ENCODE peak calls at places on chromosome 6, in six cellular contexts. R is heart right ventricle, V is IMR-90, K is heart left ventricle, B is PC-3, X is cardiac muscle cell. U is an unnamed sample.

GRCh38 chr6:117444600-117444999 is 18.9 kb upstream of the ROS1 start:
- DNase-seq in R (no peak), V (peak), K (no peak), B (no peak), X (no peak), U (peak)

GRCh38 chr6:137850137-137850714 is 16.8 kb upstream of the TNFAIP3 start:
- DNase-seq in R (no peak), V (no peak), K (no peak), B (no peak), X (no peak), U (no peak)

GRCh38 chr6:106857771-106858652 is 116.5 kb downstream of the CD24 start:
- DNase-seq in R (no peak), V (no peak), K (no peak), B (no peak), X (no peak), U (no peak)

GRCh38 chr6:88380083-88380482 is 213.9 kb upstream of the CNR1 start:
- DNase-seq in R (peak), V (peak), K (peak), B (peak), X (no peak), U (peak)

GRCh38 chr6:49551126-49551865 is 828 bp downstream of the C6orf141 start:
- DNase-seq in R (no peak), V (no peak), K (no peak), B (peak), X (peak), U (no peak)

GRCh38 chr6:158000530-158001307 is 19.1 kb downstream of the SYNJ2 start:
- DNase-seq in R (no peak), V (no peak), K (no peak), B (no peak), X (no peak), U (no peak)

GRCh38 chr6:3194535-3195376 is 32.7 kb downstream of the TUBB2B start:
- DNase-seq in R (no peak), V (peak), K (peak), B (no peak), X (peak), U (peak)

GRCh38 chr6:39091163-39091562 is 23.8 kb downstream of the SAYSD1 start:
- DNase-seq in R (no peak), V (no peak), K (no peak), B (peak), X (no peak), U (peak)

GRCh38 chr6:119856136-119856535 is 506.6 kb upstream of the MAN1A1 start:
- DNase-seq in R (no peak), V (no peak), K (no peak), B (peak), X (no peak), U (no peak)

GRCh38 chr6:169620171-169621125 is 81.4 kb downstream of the WDR27 start:
- DNase-seq in R (no peak), V (peak), K (no peak), B (peak), X (no peak), U (peak)

GRCh38 chr6:20542927-20543602 is 8.8 kb downstream of the CDKAL1 start:
- DNase-seq in R (no peak), V (peak), K (no peak), B (peak), X (no peak), U (peak)

GRCh38 chr6:35367646-35368037 is 25.3 kb downstream of the PPARD start:
- DNase-seq in R (no peak), V (no peak), K (no peak), B (no peak), X (no peak), U (no peak)

GRCh38 chr6:163626073-163626867 is 211.8 kb downstream of the QKI start:
- DNase-seq in R (no peak), V (no peak), K (no peak), B (no peak), X (no peak), U (no peak)

GRCh38 chr6:44028767-44029166 is 98.5 kb downstream of the MRPL14 start:
- DNase-seq in R (no peak), V (no peak), K (no peak), B (peak), X (no peak), U (no peak)

GRCh38 chr6:10633216-10633615 is 61.2 kb downstream of the C6orf52 start:
- DNase-seq in R (no peak), V (peak), K (no peak), B (peak), X (no peak), U (peak)

GRCh38 chr6:165697171-165697570 is 34.1 kb upstream of the PDE10A start:
- DNase-seq in R (no peak), V (no peak), K (no peak), B (no peak), X (no peak), U (no peak)

GRCh38 chr6:126170433-126170832 is 169.5 kb upstream of the CENPW start:
- DNase-seq in R (no peak), V (no peak), K (no peak), B (no peak), X (no peak), U (no peak)

GRCh38 chr6:27743787-27744186 is 168.4 kb downstream of the OR2B2 start:
- DNase-seq in R (no peak), V (no peak), K (no peak), B (no peak), X (no peak), U (no peak)

GRCh38 chr6:159249752-159250151 is 80.6 kb downstream of the FNDC1 start:
- DNase-seq in R (no peak), V (no peak), K (no peak), B (no peak), X (no peak), U (no peak)

GRCh38 chr6:8075185-8075584 is 11.0 kb upstream of the BLOC1S5 start:
- DNase-seq in R (no peak), V (no peak), K (no peak), B (no peak), X (no peak), U (no peak)

GRCh38 chr6:14601490-14601889 is 483.9 kb downstream of the CD83 start:
- DNase-seq in R (no peak), V (no peak), K (no peak), B (no peak), X (no peak), U (no peak)

GRCh38 chr6:57305754-57306153 is 11.7 kb upstream of the PRIM2 start:
- DNase-seq in R (no peak), V (peak), K (no peak), B (peak), X (no peak), U (peak)

GRCh38 chr6:69386431-69386830 is 410.4 kb downstream of the LMBRD1 start:
- DNase-seq in R (no peak), V (no peak), K (no peak), B (no peak), X (no peak), U (no peak)

GRCh38 chr6:13522639-13523038 is 35.2 kb upstream of the GFOD1 start:
- DNase-seq in R (no peak), V (no peak), K (no peak), B (peak), X (no peak), U (peak)

GRCh38 chr6:54366647-54367327 is 58.5 kb downstream of the TINAG start:
- DNase-seq in R (no peak), V (peak), K (no peak), B (peak), X (no peak), U (no peak)

GRCh38 chr6:20746024-20746423 is 211.8 kb downstream of the CDKAL1 start:
- DNase-seq in R (no peak), V (no peak), K (no peak), B (peak), X (no peak), U (no peak)

GRCh38 chr6:5172057-5172683 is 87.0 kb downstream of the PPP1R3G start:
- DNase-seq in R (no peak), V (no peak), K (no peak), B (no peak), X (no peak), U (no peak)

GRCh38 chr6:43771858-43772570 is 2.0 kb downstream of the VEGFA start:
- DNase-seq in R (peak), V (no peak), K (peak), B (peak), X (peak), U (no peak)

GRCh38 chr6:2979819-2980464 is 8.6 kb upstream of the SERPINB6 start:
- DNase-seq in R (no peak), V (no peak), K (no peak), B (peak), X (no peak), U (no peak)

GRCh38 chr6:31877125-31877650 is 1.6 kb downstream of the SLC44A4 start:
- DNase-seq in R (no peak), V (no peak), K (no peak), B (no peak), X (no peak), U (no peak)

GRCh38 chr6:112690497-112691202 is 343.5 kb downstream of the RFPL4B start:
- DNase-seq in R (no peak), V (peak), K (no peak), B (peak), X (no peak), U (peak)

GRCh38 chr6:67630146-67630545 is 1004.9 kb upstream of the ADGRB3 start:
- DNase-seq in R (no peak), V (peak), K (no peak), B (peak), X (no peak), U (peak)

GRCh38 chr6:8947900-8948299 is 512.6 kb upstream of the SLC35B3 start:
- DNase-seq in R (no peak), V (no peak), K (no peak), B (no peak), X (no peak), U (no peak)

GRCh38 chr6:34928220-34928619 is 39.2 kb downstream of the ANKS1A start:
- DNase-seq in R (no peak), V (no peak), K (no peak), B (no peak), X (no peak), U (no peak)

GRCh38 chr6:127146935-127147334 is 28.5 kb downstream of the RSPO3 start:
- DNase-seq in R (no peak), V (peak), K (peak), B (peak), X (peak), U (peak)

GRCh38 chr6:6694368-6694780 is 105.9 kb downstream of the LY86 start:
- DNase-seq in R (no peak), V (no peak), K (no peak), B (no peak), X (no peak), U (no peak)

GRCh38 chr6:54776891-54777290 is 69.7 kb upstream of the FAM83B start:
- DNase-seq in R (no peak), V (no peak), K (no peak), B (no peak), X (no peak), U (no peak)

GRCh38 chr6:165987483-165988305 is 180.0 kb downstream of the TBXT start:
- DNase-seq in R (peak), V (peak), K (peak), B (no peak), X (peak), U (peak)

GRCh38 chr6:125507987-125508655 is 206.4 kb upstream of the HDDC2 start:
- DNase-seq in R (no peak), V (no peak), K (peak), B (no peak), X (no peak), U (peak)

GRCh38 chr6:12557760-12558159 is 158.8 kb upstream of the PHACTR1 start:
- DNase-seq in R (no peak), V (no peak), K (no peak), B (no peak), X (no peak), U (no peak)

GRCh38 chr6:92538926-92539325 is 880.4 kb downstream of the EPHA7 start:
- DNase-seq in R (no peak), V (no peak), K (no peak), B (no peak), X (no peak), U (no peak)

GRCh38 chr6:92538296-92538695 is 881.1 kb downstream of the EPHA7 start:
- DNase-seq in R (no peak), V (no peak), K (no peak), B (no peak), X (no peak), U (no peak)

GRCh38 chr6:92534109-92534508 is 885.2 kb downstream of the EPHA7 start:
- DNase-seq in R (no peak), V (no peak), K (no peak), B (no peak), X (no peak), U (no peak)
- H3K4me3 ChIP-seq in R (no peak), V (no peak), K (no peak), B (no peak), X (no peak), U (no peak)

GRCh38 chr6:77624468-77624867 is 28.4 kb upstream of the MEI4 start:
- DNase-seq in R (no peak), V (no peak), K (no peak), B (no peak), X (no peak), U (no peak)

GRCh38 chr6:77619114-77619513 is 33.7 kb upstream of the MEI4 start:
- DNase-seq in R (no peak), V (no peak), K (no peak), B (no peak), X (no peak), U (no peak)

DNA sequence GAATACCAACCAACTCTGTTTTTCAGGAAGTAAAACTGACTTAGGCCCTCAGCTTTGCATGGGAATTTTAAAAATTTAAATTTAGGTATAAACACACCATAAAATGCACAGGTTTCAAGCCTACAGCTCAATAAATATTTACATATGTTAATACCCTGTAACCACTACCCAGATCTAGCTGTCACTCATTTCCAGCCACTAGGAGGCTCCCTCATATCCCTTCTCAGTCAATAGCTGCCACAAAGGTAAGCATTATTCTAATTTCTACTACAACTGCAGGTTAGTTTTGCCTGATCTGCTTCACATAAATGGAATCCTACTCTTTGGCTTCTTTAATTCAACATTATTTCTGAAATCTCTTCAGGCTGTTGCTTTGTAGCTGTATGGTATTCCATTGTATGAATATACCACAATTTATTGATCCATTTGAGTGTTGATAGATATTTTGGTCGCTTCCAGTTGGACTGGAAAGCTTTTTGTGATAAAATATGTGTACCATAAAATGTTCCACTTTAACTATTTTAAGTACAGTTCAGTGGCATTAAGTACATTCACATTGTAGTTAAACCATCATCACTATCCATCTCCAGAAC is 32.5 kb upstream of the MEI4 start:
- DNase-seq in R (no peak), V (no peak), K (no peak), B (peak), X (peak), U (no peak)
- TF ChIP-seq CTCF in R (no peak), V (peak), K (no peak), B (peak), X (peak), U (peak)

GRCh38 chr6:142293121-142293520 is 8.7 kb upstream of the ADGRG6 start:
- DNase-seq in R (no peak), V (no peak), K (no peak), B (no peak), X (no peak), U (no peak)

GRCh38 chr6:142291512-142291911 is 10.3 kb upstream of the ADGRG6 start:
- DNase-seq in R (no peak), V (no peak), K (no peak), B (no peak), X (no peak), U (no peak)

GRCh38 chr6:142289687-142290086 is 12.1 kb upstream of the ADGRG6 start:
- DNase-seq in R (no peak), V (no peak), K (no peak), B (no peak), X (no peak), U (no peak)

GRCh38 chr6:142292191-142292924 is 9.4 kb upstream of the ADGRG6 start:
- DNase-seq in R (no peak), V (no peak), K (no peak), B (no peak), X (no peak), U (no peak)

GRCh38 chr6:142290851-142291250 is 11.0 kb upstream of the ADGRG6 start:
- DNase-seq in R (no peak), V (no peak), K (no peak), B (no peak), X (no peak), U (no peak)
- H3K4me3 ChIP-seq in R (no peak), V (no peak), K (no peak), B (no peak), X (no peak), U (no peak)

DNA sequence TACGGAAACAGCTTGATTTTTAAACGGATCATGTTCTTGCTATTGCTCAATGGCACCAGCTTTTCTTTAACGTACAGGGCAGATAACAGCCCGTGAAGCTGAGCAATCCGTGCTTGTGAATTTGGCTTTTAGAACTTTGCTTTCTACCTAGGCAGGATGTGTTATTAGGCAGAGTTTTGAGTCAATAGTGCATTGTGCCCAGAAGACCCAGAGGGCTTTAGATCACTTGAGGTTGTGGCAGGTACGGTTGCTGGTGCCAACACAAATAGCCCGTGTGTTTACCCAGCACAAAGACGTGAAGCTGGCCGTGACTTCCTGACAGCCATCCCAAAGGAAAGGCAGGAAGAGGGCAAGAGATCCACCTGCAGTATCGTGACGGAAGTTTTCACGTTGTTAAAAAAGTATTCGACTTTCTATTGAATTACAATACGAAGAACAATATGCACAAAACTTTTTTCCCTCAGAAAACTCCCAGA is 117.4 kb upstream of the FRMD1 start:
- DNase-seq in R (no peak), V (no peak), K (no peak), B (peak), X (no peak), U (no peak)
- TF ChIP-seq CTCF in R (no peak), V (no peak), K (no peak), B (no peak), X (no peak), U (no peak)

DNA sequence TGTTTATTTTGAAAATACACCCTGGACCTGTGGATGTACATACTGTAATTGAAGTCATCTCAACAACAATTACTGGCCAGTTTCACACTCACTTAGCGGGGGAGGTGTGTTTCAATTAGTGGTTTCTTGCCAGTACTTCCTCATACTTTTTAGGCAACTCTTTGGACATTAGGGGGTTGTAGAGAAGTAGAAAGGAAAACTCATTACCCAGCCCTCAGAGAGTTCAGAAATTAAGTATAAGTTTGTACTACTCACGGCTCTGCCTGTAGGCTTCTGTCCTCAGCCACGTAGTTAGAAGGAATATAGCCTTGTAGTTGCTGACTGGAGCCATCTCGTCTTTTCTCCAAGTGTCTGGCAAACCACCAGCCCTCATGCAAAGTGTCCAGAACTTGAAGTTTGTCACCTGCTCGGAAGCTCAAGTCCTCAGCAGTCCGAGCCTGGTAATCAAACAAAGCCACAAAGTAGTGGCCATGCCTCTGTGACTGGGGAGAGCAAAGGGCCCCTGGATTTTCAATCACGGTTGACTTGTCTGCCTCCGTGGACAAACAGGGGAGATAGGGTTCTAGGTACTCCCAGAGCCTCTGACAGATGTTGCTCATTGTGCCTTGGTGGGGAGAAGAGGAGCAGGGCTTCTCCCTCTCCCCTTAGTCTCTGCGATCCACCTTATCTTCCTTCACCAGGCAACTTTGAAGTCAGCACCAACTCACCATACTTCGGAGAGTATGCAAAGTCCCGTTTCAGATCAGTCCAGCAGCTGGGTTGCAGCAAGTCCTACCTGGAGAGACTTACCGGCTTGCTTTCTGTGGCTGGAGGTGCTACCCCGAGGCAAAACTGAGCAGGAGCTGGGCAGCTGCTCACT is 749 bp downstream of the FRK start:
- DNase-seq in R (no peak), V (no peak), K (no peak), B (peak), X (no peak), U (peak)
- H3K4me3 ChIP-seq in R (peak), V (peak), K (peak), B (peak), X (no peak), U (peak)

DNA sequence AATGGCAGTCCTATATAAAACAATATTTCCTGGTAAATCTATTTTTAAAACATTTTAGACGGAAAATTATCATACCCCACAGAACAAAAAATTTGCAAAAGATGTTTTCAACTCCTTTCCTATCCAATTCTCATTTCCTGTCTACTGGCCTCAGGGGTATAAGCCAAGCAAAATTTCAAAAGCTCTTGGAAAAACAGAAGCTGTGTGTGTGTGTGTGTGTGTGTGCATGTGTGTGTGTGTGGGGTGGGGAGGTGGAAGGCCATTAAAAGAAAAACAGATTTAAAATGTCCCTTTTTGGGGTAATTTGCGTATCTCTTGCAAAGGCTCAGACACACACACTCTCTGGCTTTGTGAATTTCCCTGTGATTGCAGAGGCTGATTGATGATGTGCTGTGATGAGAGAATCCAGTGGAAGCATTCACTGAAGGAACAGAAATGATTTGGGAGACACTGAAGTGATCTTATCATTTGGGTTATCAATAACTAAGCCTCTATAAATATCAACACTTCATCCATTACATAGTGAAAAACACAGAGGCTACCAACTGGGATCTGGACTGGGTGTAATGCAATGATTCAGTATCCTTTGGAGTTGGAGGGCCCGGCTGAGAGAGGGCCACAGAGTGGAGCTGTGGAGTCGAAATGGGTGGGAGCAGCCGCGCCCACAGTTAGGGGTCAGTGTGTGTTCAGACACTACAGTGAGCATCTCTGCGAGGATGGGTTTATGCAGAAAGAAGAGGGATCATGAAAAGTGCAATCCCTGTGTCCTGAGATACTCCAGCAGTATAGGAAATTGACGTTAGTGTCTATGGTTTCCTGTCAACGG is 106.8 kb upstream of the PREP start:
- DNase-seq in R (peak), V (peak), K (peak), B (no peak), X (peak), U (peak)
- TF ChIP-seq CTCF in R (peak), V (peak), K (peak), B (peak), X (peak), U (peak)

GRCh38 chr6:33633462-33634158 is 12.5 kb downstream of the ITPR3 start:
- DNase-seq in R (peak), V (peak), K (peak), B (peak), X (peak), U (peak)
- H3K4me3 ChIP-seq in R (peak), V (peak), K (peak), B (peak), X (peak), U (peak)

U was measured in fibroblast of mammary gland.